ENCODE peak calls at places on chromosomes 3 and 15, in six cellular contexts. One of them, this sample, is unnamed.
A peak's percentile ranks its signal among the peaks of the same experiment; 100 is the strongest.

GRCh38 chr3:12916159-12916558 is 74.8 kb upstream of the RPL32 start:
- DNase-seq in kidney: no peak
- DNase-seq in IMR-90: no peak
- DNase-seq in CD8-positive, alpha-beta T cell: peak; percentile 77
- DNase-seq in thoracic aorta: no peak
- DNase-seq in lower lobe of right lung: no peak
- DNase-seq in this sample: no peak

GRCh38 chr3:110526732-110527727 is 544.6 kb upstream of the NECTIN3 start:
- DNase-seq in CD8-positive, alpha-beta T cell: no peak
- DNase-seq in IMR-90: peak; percentile 95
- DNase-seq in kidney: no peak
- DNase-seq in thoracic aorta: no peak
- DNase-seq in lower lobe of right lung: no peak
- DNase-seq in this sample: no peak

GRCh38 chr3:135231646-135232625 is 436.9 kb downstream of the EPHB1 start:
- DNase-seq in thoracic aorta: no peak
- DNase-seq in CD8-positive, alpha-beta T cell: no peak
- DNase-seq in lower lobe of right lung: no peak
- DNase-seq in IMR-90: no peak
- DNase-seq in kidney: no peak
- DNase-seq in this sample: no peak

GRCh38 chr3:31836397-31837075 is 144.5 kb downstream of the OSBPL10 start:
- DNase-seq in CD8-positive, alpha-beta T cell: no peak
- DNase-seq in thoracic aorta: no peak
- DNase-seq in IMR-90: no peak
- DNase-seq in kidney: no peak
- DNase-seq in lower lobe of right lung: no peak
- DNase-seq in this sample: no peak

GRCh38 chr3:149532463-149533180 is 58.1 kb downstream of the TM4SF4 start:
- DNase-seq in thoracic aorta: no peak
- DNase-seq in lower lobe of right lung: no peak
- DNase-seq in IMR-90: no peak
- DNase-seq in CD8-positive, alpha-beta T cell: no peak
- DNase-seq in kidney: no peak
- DNase-seq in this sample: no peak

GRCh38 chr3:52678265-52678927 is 7.3 kb downstream of the PBRM1 start:
- DNase-seq in lower lobe of right lung: no peak
- DNase-seq in thoracic aorta: no peak
- DNase-seq in kidney: no peak
- DNase-seq in IMR-90: no peak
- DNase-seq in CD8-positive, alpha-beta T cell: no peak
- DNase-seq in this sample: no peak

GRCh38 chr3:4340411-4341335 is 37.5 kb downstream of the SETMAR start:
- DNase-seq in CD8-positive, alpha-beta T cell: no peak
- DNase-seq in thoracic aorta: no peak
- DNase-seq in lower lobe of right lung: no peak
- DNase-seq in IMR-90: no peak
- DNase-seq in kidney: no peak
- DNase-seq in this sample: no peak

GRCh38 chr3:183817111-183817510 is 8.3 kb downstream of the MAP6D1 start:
- DNase-seq in thoracic aorta: no peak
- DNase-seq in CD8-positive, alpha-beta T cell: no peak
- DNase-seq in IMR-90: no peak
- DNase-seq in kidney: no peak
- DNase-seq in lower lobe of right lung: no peak
- DNase-seq in this sample: no peak

GRCh38 chr3:38488949-38489348 is 7.2 kb upstream of the EXOG start:
- DNase-seq in thoracic aorta: no peak
- DNase-seq in CD8-positive, alpha-beta T cell: no peak
- DNase-seq in IMR-90: no peak
- DNase-seq in lower lobe of right lung: no peak
- DNase-seq in kidney: no peak
- DNase-seq in this sample: no peak

GRCh38 chr15:32803631-32804030 is 85.8 kb downstream of the GREM1 start:
- DNase-seq in IMR-90: peak; percentile 56
- DNase-seq in CD8-positive, alpha-beta T cell: no peak
- DNase-seq in lower lobe of right lung: no peak
- DNase-seq in thoracic aorta: no peak
- DNase-seq in kidney: no peak
- DNase-seq in this sample: no peak

GRCh38 chr3:37544869-37545352 is 316.8 kb upstream of the CTDSPL start:
- DNase-seq in kidney: no peak
- DNase-seq in lower lobe of right lung: no peak
- DNase-seq in thoracic aorta: no peak
- DNase-seq in IMR-90: no peak
- DNase-seq in CD8-positive, alpha-beta T cell: no peak
- DNase-seq in this sample: no peak

GRCh38 chr3:141368925-141369794 is 856 bp downstream of the ZBTB38 start:
- DNase-seq in kidney: no peak
- DNase-seq in IMR-90: peak; percentile 87
- DNase-seq in CD8-positive, alpha-beta T cell: no peak
- DNase-seq in lower lobe of right lung: no peak
- DNase-seq in thoracic aorta: no peak
- DNase-seq in this sample: no peak

GRCh38 chr3:149390772-149391212 is 13.3 kb upstream of the TM4SF1 start:
- DNase-seq in kidney: no peak
- DNase-seq in thoracic aorta: no peak
- DNase-seq in IMR-90: peak; percentile 60
- DNase-seq in lower lobe of right lung: no peak
- DNase-seq in CD8-positive, alpha-beta T cell: no peak
- DNase-seq in this sample: no peak

GRCh38 chr15:70853855-70854668 is at the start of gene LARP6:
- DNase-seq in thoracic aorta: no peak
- DNase-seq in kidney: peak; percentile 83
- DNase-seq in IMR-90: peak; percentile 36
- DNase-seq in CD8-positive, alpha-beta T cell: peak; percentile 56
- DNase-seq in lower lobe of right lung: peak; percentile 46
- DNase-seq in this sample: peak; percentile 75
- TF ChIP-seq CTCF in thoracic aorta: no peak
- TF ChIP-seq CTCF in kidney: no peak
- TF ChIP-seq CTCF in IMR-90: no peak
- TF ChIP-seq CTCF in CD8-positive, alpha-beta T cell: no peak
- TF ChIP-seq CTCF in lower lobe of right lung: no peak
- TF ChIP-seq CTCF in this sample: no peak

GRCh38 chr3:129310111-129310601 is 31.5 kb downstream of the HMCES start:
- DNase-seq in IMR-90: no peak
- DNase-seq in thoracic aorta: no peak
- DNase-seq in kidney: no peak
- DNase-seq in lower lobe of right lung: no peak
- DNase-seq in CD8-positive, alpha-beta T cell: no peak
- DNase-seq in this sample: no peak

GRCh38 chr3:129304553-129305222 is 26.0 kb downstream of the HMCES start:
- DNase-seq in thoracic aorta: no peak
- DNase-seq in IMR-90: no peak
- DNase-seq in CD8-positive, alpha-beta T cell: no peak
- DNase-seq in lower lobe of right lung: no peak
- DNase-seq in kidney: no peak
- DNase-seq in this sample: no peak

GRCh38 chr3:129308636-129309035 is 30.0 kb downstream of the HMCES start:
- DNase-seq in IMR-90: no peak
- DNase-seq in kidney: no peak
- DNase-seq in thoracic aorta: no peak
- DNase-seq in CD8-positive, alpha-beta T cell: no peak
- DNase-seq in lower lobe of right lung: no peak
- DNase-seq in this sample: no peak

GRCh38 chr3:129304141-129304540 is 25.5 kb downstream of the HMCES start:
- DNase-seq in CD8-positive, alpha-beta T cell: no peak
- DNase-seq in IMR-90: peak; percentile 44
- DNase-seq in thoracic aorta: no peak
- DNase-seq in lower lobe of right lung: no peak
- DNase-seq in kidney: no peak
- DNase-seq in this sample: no peak

GRCh38 chr3:129305592-129306091 is 27.0 kb downstream of the HMCES start:
- DNase-seq in IMR-90: peak; percentile 83
- DNase-seq in kidney: peak; percentile 91
- DNase-seq in thoracic aorta: peak; percentile 85
- DNase-seq in CD8-positive, alpha-beta T cell: no peak
- DNase-seq in lower lobe of right lung: peak; percentile 94
- DNase-seq in this sample: peak; percentile 85
- H3K4me3 ChIP-seq in IMR-90: peak overlapping the region; percentile 11
- H3K4me3 ChIP-seq in kidney: peak overlapping the region; percentile 34
- H3K4me3 ChIP-seq in thoracic aorta: peak overlapping the region; percentile 69
- H3K4me3 ChIP-seq in CD8-positive, alpha-beta T cell: no peak overlapping the region
- H3K4me3 ChIP-seq in lower lobe of right lung: peak overlapping the region; percentile 37
- H3K4me3 ChIP-seq in this sample: peak overlapping the region; percentile 23

GRCh38 chr15:89003865-89004725 is 84.2 kb upstream of the ABHD2 start:
- DNase-seq in IMR-90: peak; percentile 73
- DNase-seq in CD8-positive, alpha-beta T cell: no peak
- DNase-seq in lower lobe of right lung: no peak
- DNase-seq in kidney: no peak
- DNase-seq in thoracic aorta: no peak
- DNase-seq in this sample: peak; percentile 56
- TF ChIP-seq CTCF in IMR-90: peak; percentile 70
- TF ChIP-seq CTCF in CD8-positive, alpha-beta T cell: no peak
- TF ChIP-seq CTCF in lower lobe of right lung: peak; percentile 19
- TF ChIP-seq CTCF in kidney: no peak
- TF ChIP-seq CTCF in thoracic aorta: peak; percentile 19
- TF ChIP-seq CTCF in this sample: no peak

DNA sequence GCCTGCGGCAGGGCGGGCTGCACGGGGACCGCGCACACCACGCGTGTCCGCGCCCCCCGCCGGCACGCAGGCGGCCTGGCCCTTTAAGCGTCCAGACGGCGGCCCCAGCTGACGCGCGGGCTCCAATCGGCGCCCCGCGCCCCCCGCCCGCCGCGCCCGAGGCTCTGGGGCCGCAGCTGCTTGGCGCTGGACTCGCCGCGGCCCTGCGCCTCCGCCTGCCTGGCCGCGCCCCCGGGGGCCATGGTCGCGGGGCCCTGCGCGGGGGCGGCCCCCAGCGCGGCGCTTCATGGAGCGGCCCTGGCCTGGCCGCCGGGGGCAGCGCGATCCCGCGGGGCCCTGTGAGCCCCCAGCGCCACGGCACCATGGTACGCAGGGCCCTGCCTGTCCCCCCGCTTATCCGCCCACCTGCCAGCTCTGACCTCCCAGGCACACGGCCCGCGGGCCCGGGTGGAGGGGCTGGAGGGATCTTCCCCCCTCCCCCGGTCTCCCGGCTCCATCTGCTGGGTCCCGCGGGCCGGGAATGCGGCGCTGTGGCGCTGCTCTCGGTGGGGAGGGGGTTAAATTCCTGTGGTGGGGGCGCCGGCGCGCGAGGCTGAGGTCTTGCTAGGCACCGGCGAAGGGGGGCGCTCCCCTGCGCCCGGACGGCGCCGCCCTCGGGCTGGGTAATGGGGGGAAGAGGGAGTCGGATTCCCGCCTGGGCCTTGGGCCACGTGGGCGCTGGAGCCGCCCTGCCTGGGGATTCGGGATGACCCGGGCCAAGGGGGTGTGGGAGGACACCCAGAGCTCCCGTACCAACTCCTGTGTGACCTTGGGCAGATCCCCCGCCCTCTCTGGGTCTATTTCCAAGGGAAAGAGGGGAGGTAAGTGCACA is 1.1 kb downstream of the ZBTB47 start:
- DNase-seq in lower lobe of right lung: no peak
- DNase-seq in thoracic aorta: no peak
- DNase-seq in kidney: peak; percentile 85
- DNase-seq in CD8-positive, alpha-beta T cell: peak; percentile 49
- DNase-seq in IMR-90: peak; percentile 44
- DNase-seq in this sample: peak; percentile 85
- H3K4me3 ChIP-seq in lower lobe of right lung: peak overlapping the region; percentile 93
- H3K4me3 ChIP-seq in thoracic aorta: peak overlapping the region; percentile 91
- H3K4me3 ChIP-seq in kidney: peak overlapping the region; percentile 58
- H3K4me3 ChIP-seq in CD8-positive, alpha-beta T cell: peak overlapping the region; percentile 54
- H3K4me3 ChIP-seq in IMR-90: peak overlapping the region; percentile 70
- H3K4me3 ChIP-seq in this sample: peak overlapping the region; percentile 82

GRCh38 chr15:97804950-97805349 is 155.6 kb upstream of the ARRDC4 start:
- DNase-seq in IMR-90: no peak
- DNase-seq in lower lobe of right lung: no peak
- DNase-seq in CD8-positive, alpha-beta T cell: no peak
- DNase-seq in kidney: no peak
- DNase-seq in thoracic aorta: no peak
- DNase-seq in this sample: no peak
- TF ChIP-seq CTCF in IMR-90: no peak
- TF ChIP-seq CTCF in lower lobe of right lung: no peak
- TF ChIP-seq CTCF in CD8-positive, alpha-beta T cell: no peak
- TF ChIP-seq CTCF in kidney: no peak
- TF ChIP-seq CTCF in thoracic aorta: no peak
- TF ChIP-seq CTCF in this sample: no peak

DNA sequence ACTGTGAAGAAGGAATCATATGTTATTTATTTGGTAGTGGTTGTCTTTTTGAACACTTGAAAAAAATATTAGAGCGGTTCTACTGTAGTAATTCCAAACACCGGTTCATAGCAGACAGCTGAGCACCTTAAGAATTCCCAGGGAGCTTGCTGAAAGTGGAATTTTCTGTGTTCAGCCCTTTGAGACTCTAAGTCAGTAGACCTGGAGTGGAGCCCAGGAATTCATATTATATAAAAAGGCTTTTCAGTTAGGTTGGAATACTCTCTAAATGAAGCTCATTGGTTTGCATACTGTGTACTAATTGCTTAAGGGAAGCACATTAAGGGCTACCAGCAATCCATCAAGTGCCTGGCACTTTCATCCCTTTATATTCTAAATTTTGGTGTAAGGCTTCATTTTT is 687.5 kb downstream of the EDEM1 start:
- DNase-seq in IMR-90: no peak
- DNase-seq in CD8-positive, alpha-beta T cell: no peak
- DNase-seq in lower lobe of right lung: no peak
- DNase-seq in thoracic aorta: no peak
- DNase-seq in kidney: no peak
- DNase-seq in this sample: no peak
- H3K4me3 ChIP-seq in IMR-90: no peak overlapping the region
- H3K4me3 ChIP-seq in CD8-positive, alpha-beta T cell: no peak overlapping the region
- H3K4me3 ChIP-seq in lower lobe of right lung: no peak overlapping the region
- H3K4me3 ChIP-seq in thoracic aorta: no peak overlapping the region
- H3K4me3 ChIP-seq in kidney: no peak overlapping the region
- H3K4me3 ChIP-seq in this sample: no peak overlapping the region

This sample was measured in suprapubic skin.